ENCODE peak calls at places on chromosomes 2 and 18, in seven cellular contexts. X is keratinocyte, N is Kasumi-1, P is sigmoid colon, W is fibroblast of the aortic adventitia, U is cortex of kidney, Y is NCI-H1105 treated with DMSO at 0.1 percent for 48 hours. J is an unnamed sample.
A peak's percentile ranks its signal among the peaks of the same experiment; 100 is the strongest.

GRCh38 chr2:6760132-6760531 is 105.6 kb downstream of the CMPK2 start:
- DNase-seq in X (no peak), N (no peak), P (no peak), W (no peak), U (no peak), Y (no peak), J (no peak)

GRCh38 chr2:111048856-111049551 is 71.7 kb upstream of the BCL2L11 start:
- DNase-seq in X (no peak), N (no peak), P (no peak), W (no peak), U (no peak), Y (no peak), J (no peak)

GRCh38 chr2:65527451-65528240 is 95.2 kb upstream of the SPRED2 start:
- DNase-seq in X (no peak), N (no peak), P (no peak), W (no peak), U (no peak), Y (no peak), J (no peak)

GRCh38 chr2:88656690-88657089 is 29.4 kb upstream of the EIF2AK3 start:
- DNase-seq in X (no peak), N (no peak), P (no peak), W (peak; percentile 69), U (no peak), Y (no peak), J (no peak)

GRCh38 chr2:75915851-75916634 is 205.3 kb upstream of the GCFC2 start:
- DNase-seq in X (no peak), N (no peak), P (no peak), W (no peak), U (no peak), Y (no peak), J (no peak)

GRCh38 chr2:120736955-120737801 is 1.5 kb downstream of the GLI2 start:
- DNase-seq in X (no peak), N (no peak), P (peak; percentile 84), W (peak; percentile 92), U (no peak), Y (peak; percentile 42), J (no peak)

GRCh38 chr2:3078684-3079083 is 298.9 kb downstream of the EIPR1 start:
- DNase-seq in X (no peak), N (no peak), P (no peak), W (no peak), U (no peak), Y (no peak), J (no peak)

GRCh38 chr18:50178601-50179000 is 16.3 kb downstream of the MYO5B start:
- DNase-seq in X (no peak), N (no peak), P (no peak), W (no peak), U (no peak), Y (no peak), J (no peak)

GRCh38 chr2:119338826-119339561 is 27.6 kb downstream of the C2orf76 start:
- DNase-seq in X (no peak), N (peak; percentile 81), P (no peak), W (no peak), U (no peak), Y (no peak), J (no peak)

GRCh38 chr2:43737097-43737854 is 36.6 kb upstream of the DYNC2LI1 start:
- DNase-seq in X (no peak), N (no peak), P (no peak), W (peak; percentile 94), U (no peak), Y (no peak), J (no peak)

GRCh38 chr2:1559589-1560175 is 146.4 kb downstream of the TPO start:
- DNase-seq in X (no peak), N (no peak), P (no peak), W (no peak), U (no peak), Y (no peak), J (no peak)

GRCh38 chr2:70420005-70420580 is 118.2 kb upstream of the FAM136A start:
- DNase-seq in X (no peak), N (no peak), P (no peak), W (no peak), U (no peak), Y (no peak), J (no peak)

GRCh38 chr2:240554767-240555493 is 2.9 kb downstream of the ANKMY1 start:
- DNase-seq in X (no peak), N (no peak), P (no peak), W (no peak), U (no peak), Y (no peak), J (no peak)

GRCh38 chr2:61887684-61888303 is 662 bp downstream of the CCT4 start:
- DNase-seq in X (no peak), N (no peak), P (no peak), W (peak; percentile 49), U (no peak), Y (no peak), J (no peak)

GRCh38 chr18:22311301-22311700 is 106.4 kb downstream of the CTAGE1 start:
- DNase-seq in X (no peak), N (no peak), P (no peak), W (peak; percentile 91), U (no peak), Y (no peak), J (no peak)

GRCh38 chr2:26504002-26504401 is 26.1 kb upstream of the OTOF start:
- DNase-seq in X (no peak), N (no peak), P (no peak), W (no peak), U (no peak), Y (no peak), J (no peak)

GRCh38 chr2:209917154-209917771 is 85.2 kb upstream of the RPE start:
- DNase-seq in X (no peak), N (no peak), P (no peak), W (no peak), U (no peak), Y (no peak), J (no peak)

GRCh38 chr2:206996556-206997065 is 57.3 kb downstream of the CPO start:
- DNase-seq in X (no peak), N (no peak), P (no peak), W (no peak), U (no peak), Y (no peak), J (no peak)

GRCh38 chr18:79484661-79485621 is 89.2 kb downstream of the NFATC1 start:
- DNase-seq in X (no peak), N (peak; percentile 36), P (peak; percentile 71), W (peak; percentile 98), U (no peak), Y (no peak), J (peak; percentile 98)

GRCh38 chr18:5900249-5900648 is 4.9 kb upstream of the TMEM200C start:
- DNase-seq in X (no peak), N (no peak), P (no peak), W (peak; percentile 39), U (no peak), Y (no peak), J (no peak)

GRCh38 chr2:162153608-162154224 is 1.7 kb upstream of the GCG start:
- DNase-seq in X (peak; percentile 5), N (peak; percentile 88), P (peak; percentile 67), W (peak; percentile 39), U (no peak), Y (peak; percentile 69), J (no peak)

GRCh38 chr2:20062615-20063545 is 11.5 kb upstream of the LAPTM4A start:
- DNase-seq in X (no peak), N (no peak), P (peak; percentile 82), W (peak; percentile 94), U (no peak), Y (no peak), J (no peak)

GRCh38 chr2:231069379-231070054 is 12.8 kb downstream of the PSMD1 start:
- DNase-seq in X (no peak), N (no peak), P (no peak), W (peak; percentile 78), U (no peak), Y (no peak), J (no peak)

GRCh38 chr2:176814740-176815367 is 397.7 kb upstream of the HNRNPA3 start:
- DNase-seq in X (no peak), N (peak; percentile 75), P (no peak), W (peak; percentile 36), U (no peak), Y (peak; percentile 65), J (no peak)

GRCh38 chr2:33051586-33052385 is 105.0 kb downstream of the LTBP1 start:
- DNase-seq in X (no peak), N (peak; percentile 1), P (no peak), W (peak; percentile 88), U (no peak), Y (no peak), J (no peak)

GRCh38 chr2:159106105-159106504 is 137.7 kb downstream of the TANC1 start:
- DNase-seq in X (no peak), N (no peak), P (no peak), W (no peak), U (no peak), Y (no peak), J (no peak)

GRCh38 chr18:3305933-3306332 is 44.0 kb downstream of the MYL12B start:
- DNase-seq in X (no peak), N (peak; percentile 60), P (no peak), W (peak; percentile 51), U (no peak), Y (no peak), J (no peak)

GRCh38 chr2:120654383-120655134 is 81.1 kb upstream of the GLI2 start:
- DNase-seq in X (no peak), N (no peak), P (no peak), W (no peak), U (no peak), Y (no peak), J (no peak)

GRCh38 chr2:187468262-187468661 is 20.2 kb upstream of the CALCRL start:
- DNase-seq in X (no peak), N (no peak), P (no peak), W (no peak), U (no peak), Y (no peak), J (no peak)

GRCh38 chr18:58552057-58552461 is 76.8 kb downstream of the ALPK2 start:
- DNase-seq in X (no peak), N (no peak), P (no peak), W (no peak), U (no peak), Y (no peak), J (no peak)

GRCh38 chr2:120352701-120353590 is 7.0 kb downstream of the INHBB start:
- DNase-seq in X (no peak), N (no peak), P (no peak), W (no peak), U (no peak), Y (no peak), J (no peak)

GRCh38 chr2:168683996-168684395 is 118.4 kb upstream of the NOSTRIN start:
- DNase-seq in X (no peak), N (no peak), P (no peak), W (no peak), U (no peak), Y (no peak), J (no peak)

GRCh38 chr2:157176602-157177001 is 80.9 kb upstream of the GALNT5 start:
- DNase-seq in X (no peak), N (no peak), P (no peak), W (no peak), U (no peak), Y (no peak), J (no peak)

GRCh38 chr2:191020742-191021381 is 6.9 kb upstream of the STAT1 start:
- DNase-seq in X (no peak), N (peak; percentile 49), P (peak; percentile 80), W (peak; percentile 91), U (no peak), Y (peak; percentile 39), J (no peak)

GRCh38 chr18:77650799-77651385 is 401.2 kb downstream of the GALR1 start:
- DNase-seq in X (no peak), N (peak; percentile 55), P (peak; percentile 87), W (peak; percentile 17), U (no peak), Y (peak; percentile 78), J (no peak)

GRCh38 chr2:25700221-25700660 is 26.9 kb upstream of the DTNB start:
- DNase-seq in X (peak; percentile 25), N (peak; percentile 60), P (no peak), W (peak; percentile 51), U (no peak), Y (peak; percentile 53), J (no peak)